ENCODE peak calls at places on chromosomes 5 and 9, in six cellular contexts. J, Q, A, F, K and G are unnamed samples.

GRCh38 chr5:138989720-138990119 is 114.6 kb upstream of the LRRTM2 start:
- DNase-seq in F (peak), K (peak), A (no peak), J (peak), Q (peak), G (peak)

GRCh38 chr5:15026011-15026481 is 154.5 kb upstream of the ANKH start:
- DNase-seq in K (peak), J (no peak), Q (no peak), F (no peak), A (no peak), G (peak)

GRCh38 chr9:83140061-83140460 is 77.1 kb upstream of the RASEF start:
- DNase-seq in F (no peak), Q (no peak), J (no peak), A (no peak), K (no peak), G (no peak)

GRCh38 chr5:128144491-128144890 is 60.9 kb downstream of the SLC12A2 start:
- DNase-seq in Q (peak), J (peak), F (no peak), A (no peak), K (peak), G (peak)

GRCh38 chr9:132241840-132242620 is 80.2 kb downstream of the NTNG2 start:
- DNase-seq in Q (no peak), F (peak), J (no peak), K (no peak), A (no peak), G (no peak)

GRCh38 chr5:140321796-140322195 is 18.9 kb upstream of the PFDN1 start:
- DNase-seq in Q (no peak), F (no peak), A (peak), J (no peak), K (no peak), G (no peak)

GRCh38 chr5:135426102-135427082 is 20.8 kb downstream of the DCANP1 start:
- DNase-seq in A (no peak), F (peak), K (peak), J (peak), Q (peak), G (peak)

GRCh38 chr9:114033397-114034103 is 44.5 kb downstream of the AMBP start:
- DNase-seq in Q (peak), J (no peak), K (peak), A (peak), F (peak), G (no peak)

GRCh38 chr9:86368871-86369521 is 14.8 kb upstream of the TUT7 start:
- DNase-seq in J (peak), Q (peak), A (no peak), F (peak), K (peak), G (peak)

GRCh38 chr9:22175972-22176545 is 167.0 kb upstream of the CDKN2B start:
- DNase-seq in A (no peak), J (no peak), K (no peak), F (no peak), Q (no peak), G (no peak)

GRCh38 chr9:36839131-36839885 is 194.8 kb downstream of the PAX5 start:
- DNase-seq in F (no peak), Q (no peak), K (no peak), A (no peak), J (no peak), G (no peak)

GRCh38 chr5:107935641-107936040 is 264.9 kb upstream of the EFNA5 start:
- DNase-seq in J (no peak), Q (no peak), K (no peak), F (no peak), A (no peak), G (no peak)

GRCh38 chr5:166505086-166505485 is 1786.4 kb upstream of the WWC1 start:
- DNase-seq in A (no peak), K (no peak), F (no peak), Q (no peak), J (no peak), G (no peak)

GRCh38 chr9:96075111-96075510 is 199.6 kb downstream of the ERCC6L2 start:
- DNase-seq in A (no peak), J (no peak), F (no peak), K (no peak), Q (no peak), G (no peak)

GRCh38 chr5:21058290-21058689 is 1070.3 kb upstream of the CDH18 start:
- DNase-seq in J (no peak), K (no peak), F (no peak), A (no peak), Q (no peak), G (no peak)

GRCh38 chr9:4225291-4226119 is 74.4 kb downstream of the GLIS3 start:
- DNase-seq in A (no peak), F (peak), J (peak), K (peak), Q (peak), G (peak)

GRCh38 chr9:78549711-78550110 is 252.8 kb downstream of the PSAT1 start:
- DNase-seq in K (peak), Q (no peak), J (no peak), A (no peak), F (no peak), G (peak)

GRCh38 chr5:139745121-139745799 is 50.3 kb upstream of the PSD2 start:
- DNase-seq in Q (peak), A (peak), F (peak), J (peak), K (peak), G (peak)

GRCh38 chr9:129352157-129352870 is 174.3 kb upstream of the IER5L start:
- DNase-seq in A (peak), J (no peak), Q (no peak), F (peak), K (no peak), G (no peak)
- H3K4me3 ChIP-seq in A (peak), J (peak), Q (peak), F (peak), K (peak), G (peak)

DNA sequence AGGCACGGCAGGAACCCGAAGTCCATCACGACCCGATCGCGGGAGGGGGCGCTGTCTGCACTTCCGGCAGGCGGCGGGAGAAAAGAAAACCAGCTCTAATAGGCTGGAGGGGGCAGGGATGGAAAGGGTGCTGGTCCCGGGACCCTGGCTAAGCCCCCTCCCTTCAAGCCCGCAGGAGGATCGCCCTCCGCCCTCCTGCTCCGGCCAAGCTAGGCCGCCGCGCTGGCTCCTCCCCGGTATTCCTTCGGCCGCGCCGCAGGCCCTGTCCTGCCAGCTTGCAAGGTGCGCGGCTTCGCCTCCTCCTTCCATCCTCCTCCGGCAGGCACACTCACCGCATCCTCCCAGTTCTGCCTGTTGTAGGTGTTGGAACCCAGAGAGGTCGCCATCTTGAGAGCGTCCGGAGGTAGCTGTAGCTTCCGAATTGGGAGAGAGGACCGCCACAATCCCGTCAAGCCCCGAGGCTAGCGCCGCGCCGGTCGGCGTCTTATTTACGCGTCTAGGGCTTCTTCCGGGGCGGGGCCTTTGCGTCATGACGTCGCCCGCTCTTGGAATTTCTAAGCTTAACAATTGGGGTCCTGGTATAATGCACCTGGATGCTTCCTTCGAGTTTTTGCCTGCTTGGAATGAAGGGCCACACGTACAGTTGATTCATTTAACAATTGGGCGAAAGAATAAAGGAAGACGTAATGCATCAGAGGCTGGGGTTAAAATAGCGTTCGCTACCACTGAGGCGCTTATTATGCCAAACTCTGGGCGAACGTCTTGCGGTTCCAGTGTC is at the start of gene RBM22:
- DNase-seq in Q (peak), K (peak), J (peak), A (peak), F (peak), G (peak)
- TF ChIP-seq CTCF in Q (peak), K (peak), J (peak), A (peak), F (peak), G (peak)

GRCh38 chr5:38379360-38379827 is 121.0 kb downstream of the EGFLAM start:
- DNase-seq in K (peak), Q (no peak), J (no peak), F (peak), A (no peak), G (no peak)

GRCh38 chr5:38382898-38383297 is 124.5 kb downstream of the EGFLAM start:
- DNase-seq in F (peak), A (peak), K (peak), J (peak), Q (peak), G (peak)

GRCh38 chr5:38381361-38381760 is 123.0 kb downstream of the EGFLAM start:
- DNase-seq in F (no peak), Q (no peak), A (no peak), J (no peak), K (no peak), G (peak)

GRCh38 chr5:38378579-38378978 is 120.2 kb downstream of the EGFLAM start:
- DNase-seq in A (no peak), F (no peak), Q (no peak), J (no peak), K (no peak), G (no peak)

DNA sequence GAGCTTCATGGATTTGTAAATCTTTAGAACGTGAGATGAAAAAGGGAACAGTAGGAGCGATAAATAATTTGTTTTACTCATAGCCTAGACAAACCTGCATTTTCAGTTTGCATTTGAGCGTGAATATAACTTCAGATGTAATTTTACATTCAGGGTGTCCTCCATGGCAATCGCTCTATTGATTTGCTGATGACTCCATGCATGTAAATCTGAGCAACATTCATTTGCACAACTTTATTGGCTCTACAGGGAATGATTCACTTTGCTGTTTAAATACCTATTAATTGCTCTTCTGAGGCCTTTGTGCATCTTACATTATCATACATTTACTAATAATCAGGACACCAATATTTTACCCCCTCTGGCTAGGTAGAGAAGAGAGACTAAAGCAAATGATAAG is 122.2 kb downstream of the EGFLAM start:
- DNase-seq in A (no peak), Q (no peak), J (no peak), K (no peak), F (no peak), G (no peak)
- H3K4me3 ChIP-seq in A (no peak), Q (no peak), J (no peak), K (no peak), F (no peak), G (no peak)

GRCh38 chr5:16943846-16944675 is 8.0 kb upstream of the MYO10 start:
- DNase-seq in Q (no peak), J (no peak), F (no peak), A (no peak), K (no peak), G (no peak)

GRCh38 chr5:16946725-16947124 is 10.6 kb upstream of the MYO10 start:
- DNase-seq in J (no peak), A (no peak), K (no peak), Q (no peak), F (no peak), G (no peak)

GRCh38 chr5:16945163-16945562 is 9.1 kb upstream of the MYO10 start:
- DNase-seq in A (no peak), Q (no peak), K (no peak), F (no peak), J (no peak), G (no peak)
- TF ChIP-seq CTCF in A (no peak), Q (no peak), K (no peak), F (no peak), J (no peak), G (no peak)

DNA sequence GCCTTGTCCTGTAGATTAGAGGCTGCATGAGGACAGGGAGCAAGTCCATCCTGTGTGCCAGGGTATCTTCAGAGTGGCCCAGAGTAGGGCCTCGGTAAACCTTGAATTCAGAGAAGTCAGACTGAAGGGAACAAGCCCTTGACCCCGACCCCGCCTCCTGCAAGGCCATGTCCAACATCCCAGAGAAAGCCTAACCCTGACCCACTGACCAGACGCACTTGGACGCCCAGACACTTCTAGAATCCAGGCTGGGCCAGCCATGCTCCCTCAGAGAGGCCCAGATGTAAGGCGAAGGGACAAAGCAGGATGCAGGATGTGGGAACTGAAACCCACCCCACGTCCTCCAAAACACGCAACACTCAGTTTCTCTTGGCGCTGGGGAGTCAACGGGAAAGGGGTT is 13.2 kb downstream of the TNIP1 start:
- DNase-seq in K (no peak), J (no peak), A (no peak), Q (no peak), F (no peak), G (no peak)
- H3K4me3 ChIP-seq in K (no peak), J (no peak), A (no peak), Q (no peak), F (no peak), G (no peak)

DNA sequence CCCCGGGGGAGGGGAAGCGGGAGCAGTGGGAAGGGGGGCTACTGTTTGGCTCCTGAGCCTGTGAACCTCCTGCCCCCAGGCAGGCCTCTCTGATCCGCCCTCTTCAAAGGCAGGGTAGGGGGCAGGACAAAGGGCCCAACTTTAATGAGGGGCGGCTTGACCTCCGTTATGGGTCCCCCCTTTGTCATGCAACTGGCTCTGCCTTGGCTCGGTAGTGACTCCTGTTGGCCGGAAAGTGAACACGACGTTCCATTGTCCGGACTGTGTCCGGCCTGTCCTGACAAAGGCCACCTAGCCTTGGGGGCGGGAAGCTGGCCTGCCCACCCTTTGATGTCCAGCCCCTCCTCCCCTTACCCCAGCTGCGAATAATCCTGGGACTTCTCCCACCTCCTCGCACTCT is 1.3 kb downstream of the CDX1 start:
- DNase-seq in J (no peak), A (no peak), F (no peak), Q (no peak), K (no peak), G (no peak)
- TF ChIP-seq CTCF in J (peak), A (no peak), F (no peak), Q (peak), K (no peak), G (no peak)

GRCh38 chr9:92948632-92949031 is 1.3 kb downstream of the FGD3 start:
- DNase-seq in Q (no peak), A (no peak), J (no peak), F (no peak), K (no peak), G (no peak)

GRCh38 chr9:92949266-92949982 is 2.1 kb downstream of the FGD3 start:
- DNase-seq in K (no peak), Q (no peak), F (no peak), A (no peak), J (no peak), G (no peak)

GRCh38 chr9:92948032-92948534 is 760 bp downstream of the FGD3 start:
- DNase-seq in Q (no peak), J (no peak), F (no peak), A (no peak), K (no peak), G (no peak)

GRCh38 chr9:92945796-92946195 is 1.5 kb upstream of the FGD3 start:
- DNase-seq in J (no peak), Q (no peak), K (no peak), F (no peak), A (no peak), G (no peak)

GRCh38 chr9:92947268-92948031 is at the start of gene FGD3:
- DNase-seq in F (peak), Q (no peak), J (no peak), A (no peak), K (peak), G (no peak)
- H3K4me3 ChIP-seq in F (peak), Q (peak), J (peak), A (peak), K (peak), G (peak)

GRCh38 chr5:4907636-4908035 is 232.5 kb upstream of the ADAMTS16 start:
- DNase-seq in A (no peak), J (no peak), K (no peak), Q (no peak), F (no peak), G (no peak)

GRCh38 chr5:4909086-4909485 is 231.0 kb upstream of the ADAMTS16 start:
- DNase-seq in F (no peak), Q (no peak), K (no peak), J (no peak), A (no peak), G (no peak)

GRCh38 chr5:4906821-4907220 is 233.3 kb upstream of the ADAMTS16 start:
- DNase-seq in K (peak), Q (no peak), A (no peak), F (no peak), J (no peak), G (no peak)

GRCh38 chr5:4901890-4902289 is 238.2 kb upstream of the ADAMTS16 start:
- DNase-seq in Q (no peak), A (no peak), K (no peak), F (no peak), J (no peak), G (no peak)

GRCh38 chr5:4905674-4906528 is 234.2 kb upstream of the ADAMTS16 start:
- DNase-seq in Q (no peak), A (peak), K (peak), F (no peak), J (no peak), G (no peak)
- TF ChIP-seq CTCF in Q (no peak), A (no peak), K (no peak), F (no peak), J (no peak), G (no peak)